ENCODE peak calls at places on chromosomes 11 and 22, in seven cellular contexts. One of them, this sample, is unnamed.

GRCh38 chr22:50486561-50487289 is at the start of gene MIOX:
- DNase-seq in CD8-positive, alpha-beta T cell: no peak
- DNase-seq in A673: no peak
- DNase-seq in AG20443: no peak
- DNase-seq in RPMI7951: peak; percentile 48
- DNase-seq in GM12865: no peak
- DNase-seq in astrocyte of the cerebellum: no peak
- DNase-seq in this sample: no peak

GRCh38 chr11:22577854-22578253 is 47.8 kb downstream of the FANCF start:
- DNase-seq in astrocyte of the cerebellum: no peak
- DNase-seq in CD8-positive, alpha-beta T cell: no peak
- DNase-seq in AG20443: no peak
- DNase-seq in RPMI7951: no peak
- DNase-seq in GM12865: no peak
- DNase-seq in A673: no peak
- DNase-seq in this sample: no peak

GRCh38 chr11:4672470-4672869 is 25.2 kb downstream of the OR51E2 start:
- DNase-seq in GM12865: no peak
- DNase-seq in RPMI7951: no peak
- DNase-seq in AG20443: no peak
- DNase-seq in astrocyte of the cerebellum: no peak
- DNase-seq in CD8-positive, alpha-beta T cell: no peak
- DNase-seq in A673: no peak
- DNase-seq in this sample: no peak

GRCh38 chr11:10659339-10660216 is 34.0 kb downstream of the IRAG1 start:
- DNase-seq in CD8-positive, alpha-beta T cell: no peak
- DNase-seq in A673: peak; percentile 63
- DNase-seq in AG20443: peak; percentile 85
- DNase-seq in RPMI7951: peak; percentile 98
- DNase-seq in astrocyte of the cerebellum: peak; percentile 42
- DNase-seq in GM12865: peak; percentile 9
- DNase-seq in this sample: peak; percentile 92

GRCh38 chr11:4851033-4851432 is 2.0 kb upstream of the OR51S1 start:
- DNase-seq in GM12865: no peak
- DNase-seq in CD8-positive, alpha-beta T cell: no peak
- DNase-seq in AG20443: no peak
- DNase-seq in A673: no peak
- DNase-seq in RPMI7951: no peak
- DNase-seq in astrocyte of the cerebellum: peak; percentile 32
- DNase-seq in this sample: no peak

GRCh38 chr11:45688472-45689033 is 23.1 kb upstream of the CHST1 start:
- DNase-seq in RPMI7951: no peak
- DNase-seq in CD8-positive, alpha-beta T cell: no peak
- DNase-seq in astrocyte of the cerebellum: no peak
- DNase-seq in GM12865: no peak
- DNase-seq in A673: no peak
- DNase-seq in AG20443: no peak
- DNase-seq in this sample: no peak

GRCh38 chr11:131724436-131724995 is 354.1 kb downstream of the NTM start:
- DNase-seq in A673: no peak
- DNase-seq in CD8-positive, alpha-beta T cell: no peak
- DNase-seq in astrocyte of the cerebellum: no peak
- DNase-seq in AG20443: no peak
- DNase-seq in GM12865: no peak
- DNase-seq in RPMI7951: no peak
- DNase-seq in this sample: no peak

GRCh38 chr11:8649361-8649760 is 33.1 kb downstream of the TRIM66 start:
- DNase-seq in astrocyte of the cerebellum: no peak
- DNase-seq in GM12865: no peak
- DNase-seq in A673: no peak
- DNase-seq in RPMI7951: peak; percentile 61
- DNase-seq in CD8-positive, alpha-beta T cell: no peak
- DNase-seq in AG20443: peak; percentile 79
- DNase-seq in this sample: no peak

GRCh38 chr22:48478124-48478523 is 1349.5 kb downstream of the BRD1 start:
- DNase-seq in GM12865: no peak
- DNase-seq in AG20443: no peak
- DNase-seq in CD8-positive, alpha-beta T cell: no peak
- DNase-seq in A673: no peak
- DNase-seq in RPMI7951: no peak
- DNase-seq in astrocyte of the cerebellum: no peak
- DNase-seq in this sample: no peak

GRCh38 chr11:11395126-11395525 is 42.1 kb upstream of the CSNK2A3 start:
- DNase-seq in astrocyte of the cerebellum: no peak
- DNase-seq in RPMI7951: no peak
- DNase-seq in CD8-positive, alpha-beta T cell: no peak
- DNase-seq in A673: no peak
- DNase-seq in GM12865: no peak
- DNase-seq in AG20443: no peak
- DNase-seq in this sample: no peak

GRCh38 chr22:20803696-20804324 is 29.9 kb downstream of the SERPIND1 start:
- DNase-seq in CD8-positive, alpha-beta T cell: no peak
- DNase-seq in astrocyte of the cerebellum: no peak
- DNase-seq in AG20443: peak; percentile 52
- DNase-seq in A673: peak; percentile 50
- DNase-seq in GM12865: peak; percentile 30
- DNase-seq in RPMI7951: peak; percentile 15
- DNase-seq in this sample: no peak

GRCh38 chr11:125071408-125071807 is 8.3 kb downstream of the SLC37A2 start:
- DNase-seq in astrocyte of the cerebellum: no peak
- DNase-seq in CD8-positive, alpha-beta T cell: no peak
- DNase-seq in A673: no peak
- DNase-seq in GM12865: no peak
- DNase-seq in AG20443: peak; percentile 12
- DNase-seq in RPMI7951: peak; percentile 55
- DNase-seq in this sample: no peak

GRCh38 chr11:86676533-86677154 is 4.2 kb upstream of the ME3 start:
- DNase-seq in A673: peak; percentile 81
- DNase-seq in RPMI7951: no peak
- DNase-seq in CD8-positive, alpha-beta T cell: no peak
- DNase-seq in GM12865: peak; percentile 23
- DNase-seq in astrocyte of the cerebellum: no peak
- DNase-seq in AG20443: no peak
- DNase-seq in this sample: no peak

GRCh38 chr22:17269607-17270261 is 50.5 kb upstream of the ADA2 start:
- DNase-seq in A673: no peak
- DNase-seq in CD8-positive, alpha-beta T cell: no peak
- DNase-seq in astrocyte of the cerebellum: no peak
- DNase-seq in GM12865: no peak
- DNase-seq in AG20443: no peak
- DNase-seq in RPMI7951: no peak
- DNase-seq in this sample: no peak

GRCh38 chr11:36195496-36196346 is 93.5 kb downstream of the COMMD9 start:
- DNase-seq in RPMI7951: no peak
- DNase-seq in CD8-positive, alpha-beta T cell: no peak
- DNase-seq in GM12865: no peak
- DNase-seq in A673: no peak
- DNase-seq in AG20443: peak; percentile 53
- DNase-seq in astrocyte of the cerebellum: no peak
- DNase-seq in this sample: peak; percentile 7

GRCh38 chr11:74546752-74547151 is 45.6 kb upstream of the POLD3 start:
- DNase-seq in GM12865: no peak
- DNase-seq in A673: no peak
- DNase-seq in RPMI7951: no peak
- DNase-seq in AG20443: no peak
- DNase-seq in CD8-positive, alpha-beta T cell: no peak
- DNase-seq in astrocyte of the cerebellum: no peak
- DNase-seq in this sample: no peak

GRCh38 chr11:14418801-14419417 is 59.9 kb upstream of the RRAS2 start:
- DNase-seq in astrocyte of the cerebellum: no peak
- DNase-seq in RPMI7951: peak; percentile 23
- DNase-seq in CD8-positive, alpha-beta T cell: no peak
- DNase-seq in AG20443: no peak
- DNase-seq in GM12865: peak; percentile 17
- DNase-seq in A673: peak; percentile 59
- DNase-seq in this sample: no peak

GRCh38 chr11:20116825-20117224 is 43.5 kb downstream of the DBX1 start:
- DNase-seq in GM12865: no peak
- DNase-seq in AG20443: peak; percentile 33
- DNase-seq in RPMI7951: peak; percentile 47
- DNase-seq in astrocyte of the cerebellum: no peak
- DNase-seq in CD8-positive, alpha-beta T cell: no peak
- DNase-seq in A673: no peak
- DNase-seq in this sample: no peak

GRCh38 chr22:45968751-45969413 is 8.1 kb downstream of the WNT7B start:
- DNase-seq in AG20443: peak; percentile 57
- DNase-seq in A673: no peak
- DNase-seq in astrocyte of the cerebellum: peak; percentile 71
- DNase-seq in RPMI7951: peak; percentile 98
- DNase-seq in GM12865: no peak
- DNase-seq in CD8-positive, alpha-beta T cell: no peak
- DNase-seq in this sample: no peak

GRCh38 chr11:12377106-12377823 is at the start of gene PARVA:
- DNase-seq in CD8-positive, alpha-beta T cell: no peak
- DNase-seq in astrocyte of the cerebellum: peak; percentile 60
- DNase-seq in GM12865: no peak
- DNase-seq in AG20443: peak; percentile 84
- DNase-seq in A673: peak; percentile 67
- DNase-seq in RPMI7951: peak; percentile 86
- DNase-seq in this sample: no peak

GRCh38 chr22:30910358-30910757 is 58.2 kb downstream of the MORC2 start:
- DNase-seq in AG20443: no peak
- DNase-seq in CD8-positive, alpha-beta T cell: no peak
- DNase-seq in GM12865: no peak
- DNase-seq in A673: no peak
- DNase-seq in astrocyte of the cerebellum: no peak
- DNase-seq in RPMI7951: no peak
- DNase-seq in this sample: no peak

GRCh38 chr11:2789791-2790580 is 90.2 kb upstream of the KCNQ1OT1 start:
- DNase-seq in astrocyte of the cerebellum: no peak
- DNase-seq in RPMI7951: no peak
- DNase-seq in AG20443: no peak
- DNase-seq in GM12865: no peak
- DNase-seq in A673: no peak
- DNase-seq in CD8-positive, alpha-beta T cell: no peak
- DNase-seq in this sample: no peak

GRCh38 chr11:27293500-27294417 is 69.3 kb downstream of the CCDC34 start:
- DNase-seq in AG20443: no peak
- DNase-seq in astrocyte of the cerebellum: no peak
- DNase-seq in GM12865: no peak
- DNase-seq in A673: no peak
- DNase-seq in RPMI7951: peak; percentile 60
- DNase-seq in CD8-positive, alpha-beta T cell: no peak
- DNase-seq in this sample: no peak

GRCh38 chr11:65853249-65853979 is 4.6 kb downstream of the CFL1 start:
- DNase-seq in AG20443: no peak
- DNase-seq in CD8-positive, alpha-beta T cell: no peak
- DNase-seq in RPMI7951: no peak
- DNase-seq in GM12865: peak; percentile 41
- DNase-seq in astrocyte of the cerebellum: no peak
- DNase-seq in A673: peak; percentile 12
- DNase-seq in this sample: no peak

GRCh38 chr22:46240917-46241316 is 9.2 kb downstream of the CDPF1 start:
- DNase-seq in GM12865: no peak
- DNase-seq in CD8-positive, alpha-beta T cell: no peak
- DNase-seq in RPMI7951: no peak
- DNase-seq in astrocyte of the cerebellum: no peak
- DNase-seq in A673: no peak
- DNase-seq in AG20443: no peak
- DNase-seq in this sample: no peak

GRCh38 chr22:17106785-17107546 is 14.2 kb downstream of the TMEM121B start:
- DNase-seq in RPMI7951: no peak
- DNase-seq in CD8-positive, alpha-beta T cell: no peak
- DNase-seq in astrocyte of the cerebellum: no peak
- DNase-seq in GM12865: no peak
- DNase-seq in A673: no peak
- DNase-seq in AG20443: no peak
- DNase-seq in this sample: no peak

GRCh38 chr11:33777906-33778305 is 3.6 kb upstream of the FBXO3 start:
- DNase-seq in CD8-positive, alpha-beta T cell: no peak
- DNase-seq in RPMI7951: no peak
- DNase-seq in A673: no peak
- DNase-seq in astrocyte of the cerebellum: no peak
- DNase-seq in GM12865: no peak
- DNase-seq in AG20443: no peak
- DNase-seq in this sample: no peak

GRCh38 chr22:42930810-42931420 is 73.8 kb upstream of the ARFGAP3 start:
- DNase-seq in RPMI7951: peak; percentile 48
- DNase-seq in CD8-positive, alpha-beta T cell: no peak
- DNase-seq in AG20443: peak; percentile 41
- DNase-seq in astrocyte of the cerebellum: no peak
- DNase-seq in A673: no peak
- DNase-seq in GM12865: peak; percentile 58
- DNase-seq in this sample: no peak

GRCh38 chr11:86591631-86592030 is 80.8 kb downstream of the ME3 start:
- DNase-seq in RPMI7951: no peak
- DNase-seq in A673: no peak
- DNase-seq in CD8-positive, alpha-beta T cell: no peak
- DNase-seq in astrocyte of the cerebellum: no peak
- DNase-seq in GM12865: peak; percentile 13
- DNase-seq in AG20443: no peak
- DNase-seq in this sample: no peak

This sample was measured in BJ.